ENCODE peak calls at places on chromosomes 13 and 19, in four cellular contexts. Y is H9, I is IMR-90, Q is mesenchymal stem cell. A is an unnamed sample.

GRCh38 chr19:44624840-44625354 is 11.5 kb downstream of the IGSF23 start:
- DNase-seq in Q (no peak), I (no peak), Y (no peak), A (no peak)

GRCh38 chr13:109331898-109332297 is 454.5 kb downstream of the IRS2 start:
- DNase-seq in Y (no peak), I (peak), Q (peak), A (peak)

GRCh38 chr19:2139385-2140192 is 11.8 kb downstream of the AP3D1 start:
- DNase-seq in Q (no peak), Y (no peak), I (no peak), A (no peak)

GRCh38 chr13:49436890-49437289 is 7.0 kb downstream of the CAB39L start:
- DNase-seq in Q (peak), I (peak), Y (no peak), A (no peak)

GRCh38 chr13:44629465-44630183 is 53.5 kb upstream of the TSC22D1 start:
- DNase-seq in Y (no peak), I (peak), Q (no peak), A (no peak)

GRCh38 chr13:113950451-113951245 is 23.2 kb downstream of the C13orf46 start:
- DNase-seq in I (no peak), Q (no peak), Y (no peak), A (no peak)

GRCh38 chr19:30535011-30535410 is 162.8 kb downstream of the ZNF536 start:
- DNase-seq in Q (no peak), Y (no peak), I (no peak), A (peak)

GRCh38 chr13:71218960-71219359 is 648.0 kb downstream of the DACH1 start:
- DNase-seq in Q (no peak), Y (no peak), I (no peak), A (peak)

GRCh38 chr13:99686944-99687382 is 185.7 kb downstream of the TM9SF2 start:
- DNase-seq in Q (no peak), I (no peak), Y (peak), A (peak)

GRCh38 chr19:42201489-42202289 is 15.8 kb downstream of the DEDD2 start:
- DNase-seq in I (no peak), Q (no peak), Y (no peak), A (no peak)

GRCh38 chr13:92913840-92914239 is 312.8 kb upstream of the GPC6 start:
- DNase-seq in Y (no peak), I (no peak), Q (no peak), A (no peak)

GRCh38 chr19:58562126-58563033 is 4.0 kb upstream of the UBE2M start:
- DNase-seq in Q (no peak), Y (peak), I (peak), A (no peak)

GRCh38 chr19:56120371-56121179 is 520 bp downstream of the ZNF787 start:
- DNase-seq in Q (peak), Y (peak), I (peak), A (peak)

GRCh38 chr19:3210347-3211017 is 14.0 kb upstream of the CELF5 start:
- DNase-seq in I (no peak), Q (peak), Y (peak), A (peak)

GRCh38 chr13:94195715-94196114 is 283.8 kb downstream of the DCT start:
- DNase-seq in I (peak), Y (no peak), Q (peak), A (no peak)

GRCh38 chr19:10503002-10503789 is at the start of gene KEAP1:
- DNase-seq in Y (peak), Q (peak), I (no peak), A (peak)

GRCh38 chr19:48878219-48879024 is 6.2 kb downstream of the PPP1R15A start:
- DNase-seq in I (peak), Q (peak), Y (no peak), A (no peak)

GRCh38 chr19:56253737-56254136 is 18.8 kb upstream of the EDDM13 start:
- DNase-seq in Q (peak), I (peak), Y (no peak), A (peak)

GRCh38 chr19:46745030-46745429 is 827 bp upstream of the FKRP start:
- DNase-seq in Q (no peak), I (no peak), Y (no peak), A (no peak)
- H3K4ac ChIP-seq in Q (no peak), I (peak), Y (no peak), A (no peak)

GRCh38 chr19:8390617-8390981 is 439 bp downstream of the RAB11B start:
- DNase-seq in Q (peak), I (peak), Y (peak), A (peak)

GRCh38 chr19:8392017-8392591 is 1.9 kb downstream of the RAB11B start:
- DNase-seq in I (no peak), Y (no peak), Q (peak), A (no peak)

GRCh38 chr19:8393192-8393870 is 3.2 kb downstream of the RAB11B start:
- DNase-seq in Y (no peak), Q (no peak), I (no peak), A (no peak)

GRCh38 chr19:8389891-8390616 is at the start of gene RAB11B:
- DNase-seq in Y (peak), I (peak), Q (peak), A (peak)

DNA sequence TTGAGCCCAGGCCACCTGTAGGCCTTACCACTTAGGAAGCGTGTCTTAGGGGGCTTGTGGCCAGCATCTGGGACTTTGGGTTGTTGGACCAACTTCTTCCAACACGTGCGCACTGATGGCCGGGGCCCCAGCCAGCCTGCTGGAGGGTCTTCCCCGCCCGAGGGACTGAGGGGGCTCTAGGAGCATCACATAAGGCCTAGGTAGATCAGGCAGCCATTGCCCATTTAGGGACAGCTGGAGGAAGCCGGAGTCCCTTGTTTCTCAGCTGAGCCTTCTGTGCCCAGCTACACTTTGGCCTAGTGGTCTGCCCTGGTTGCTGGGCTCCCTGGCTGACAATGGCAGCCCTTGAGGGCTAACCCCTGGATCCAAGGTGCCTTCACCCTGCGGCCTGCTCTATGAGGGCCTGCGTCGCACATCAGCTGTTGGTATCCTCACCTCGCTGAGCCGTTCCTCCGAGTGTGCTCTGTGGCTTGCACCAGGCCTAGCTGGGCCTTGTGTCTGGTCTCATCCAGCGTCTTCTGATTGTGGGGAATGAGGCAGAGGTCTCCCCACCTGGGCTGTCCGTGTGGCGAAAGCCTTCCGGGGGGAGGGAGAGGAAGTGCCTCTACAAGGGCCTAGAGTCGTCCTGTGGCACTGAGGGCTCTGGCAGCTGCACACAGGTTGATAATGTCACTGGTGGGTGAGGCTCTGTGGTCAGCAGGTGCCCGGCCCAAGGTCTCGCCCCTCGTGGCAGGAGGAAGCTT is 1.3 kb downstream of the RAB11B start:
- DNase-seq in Y (peak), Q (no peak), I (no peak), A (no peak)
- H2BK120ac ChIP-seq in Y (no peak), Q (no peak), I (no peak), A (no peak)

DNA sequence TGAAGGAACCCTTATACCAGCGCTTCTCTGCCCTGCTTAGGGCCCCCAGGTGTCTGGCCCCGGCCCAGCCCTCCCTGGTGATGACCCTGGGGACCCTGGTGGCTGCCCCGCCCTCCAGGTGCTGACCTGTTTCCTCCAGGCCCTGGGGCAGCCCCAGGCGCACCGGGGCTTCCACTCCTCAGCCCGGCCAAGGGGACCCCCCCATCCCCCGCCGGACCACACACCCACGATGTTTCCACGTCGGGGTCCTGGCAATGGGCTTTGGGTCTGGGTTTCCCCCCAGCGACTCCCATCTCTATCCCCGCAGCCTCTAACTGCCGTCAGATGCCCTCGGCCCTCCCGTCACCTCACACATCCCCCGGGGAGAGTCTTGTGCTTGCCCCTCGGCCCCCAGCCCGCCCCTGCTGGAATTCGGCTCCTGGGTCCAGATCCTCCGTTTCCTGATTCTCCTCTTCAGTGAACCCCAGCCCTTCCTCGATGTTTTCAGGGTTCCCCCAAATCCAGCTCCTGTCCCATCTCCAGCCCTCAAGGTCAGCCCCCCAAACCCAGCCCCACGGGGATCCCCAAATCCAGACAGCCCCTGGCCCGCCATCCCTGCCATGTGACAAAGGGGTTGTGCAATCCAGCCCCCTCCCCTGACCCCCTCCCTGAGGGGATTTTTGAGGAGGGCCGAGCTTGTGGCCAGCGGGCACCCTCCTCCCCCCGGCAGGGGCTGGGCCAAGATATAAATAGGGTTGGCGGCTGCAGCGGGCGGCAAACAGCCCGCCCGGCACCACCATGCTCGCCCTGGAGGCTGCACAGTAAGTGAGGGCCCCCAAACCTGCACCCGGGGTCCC is at the start of gene SPIB:
- DNase-seq in Q (no peak), Y (peak), I (no peak), A (no peak)
- H3K4ac ChIP-seq in Q (no peak), Y (no peak), I (no peak), A (no peak)

GRCh38 chr13:26758496-26759155 is 2.0 kb downstream of the GPR12 start:
- DNase-seq in I (no peak), Q (no peak), Y (no peak), A (no peak)

GRCh38 chr13:26760835-26761582 is 423 bp upstream of the GPR12 start:
- DNase-seq in I (no peak), Y (no peak), Q (no peak), A (no peak)

GRCh38 chr13:26759156-26759906 is 1.3 kb downstream of the GPR12 start:
- DNase-seq in I (no peak), Y (no peak), Q (no peak), A (no peak)

DNA sequence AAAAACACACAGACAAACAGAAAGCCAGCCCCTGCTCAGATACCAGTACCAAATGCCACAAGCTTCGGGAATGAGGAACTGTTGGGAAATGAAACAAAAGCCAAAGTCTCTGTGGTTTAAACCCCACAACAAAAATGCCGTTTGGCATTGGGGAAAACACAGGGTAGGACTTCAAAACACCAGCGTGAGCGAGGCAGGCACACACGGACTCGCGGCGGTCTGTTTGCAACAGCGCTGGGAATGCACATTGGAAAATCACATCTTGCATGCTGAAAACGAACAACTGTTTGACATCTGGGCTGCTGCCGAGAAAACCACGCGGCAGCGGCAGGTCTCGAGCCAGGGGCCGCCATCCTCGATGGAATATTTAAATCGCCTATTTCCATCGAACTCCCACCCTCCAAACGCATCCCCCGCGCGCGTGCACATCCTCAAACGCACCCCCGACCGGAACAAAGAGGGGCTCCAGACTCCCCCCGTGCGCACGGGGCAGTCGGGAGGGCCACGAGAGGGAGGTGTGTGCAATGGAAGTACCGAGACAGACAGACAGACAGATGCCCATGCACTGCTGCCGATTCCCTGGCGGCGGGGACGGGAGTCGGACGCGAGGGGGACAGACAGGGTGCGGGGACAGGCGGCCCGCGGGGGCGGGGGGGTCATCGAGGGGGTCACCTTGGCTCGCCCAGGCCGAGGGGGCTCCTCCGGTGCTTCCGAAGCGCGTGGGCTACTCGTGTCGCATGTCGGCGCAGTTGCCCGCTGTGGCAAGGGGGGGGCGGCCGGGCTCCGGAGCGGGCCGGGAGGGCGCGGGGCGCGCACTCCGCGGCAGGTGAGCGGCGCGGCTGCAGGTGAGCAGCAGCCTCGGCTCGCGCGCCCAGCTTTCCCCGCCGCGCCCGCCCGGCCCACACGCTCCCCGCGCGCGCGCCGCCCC is at the start of gene GPR12:
- DNase-seq in I (no peak), Y (no peak), Q (no peak), A (no peak)
- H2BK120ac ChIP-seq in I (no peak), Y (no peak), Q (no peak), A (no peak)

DNA sequence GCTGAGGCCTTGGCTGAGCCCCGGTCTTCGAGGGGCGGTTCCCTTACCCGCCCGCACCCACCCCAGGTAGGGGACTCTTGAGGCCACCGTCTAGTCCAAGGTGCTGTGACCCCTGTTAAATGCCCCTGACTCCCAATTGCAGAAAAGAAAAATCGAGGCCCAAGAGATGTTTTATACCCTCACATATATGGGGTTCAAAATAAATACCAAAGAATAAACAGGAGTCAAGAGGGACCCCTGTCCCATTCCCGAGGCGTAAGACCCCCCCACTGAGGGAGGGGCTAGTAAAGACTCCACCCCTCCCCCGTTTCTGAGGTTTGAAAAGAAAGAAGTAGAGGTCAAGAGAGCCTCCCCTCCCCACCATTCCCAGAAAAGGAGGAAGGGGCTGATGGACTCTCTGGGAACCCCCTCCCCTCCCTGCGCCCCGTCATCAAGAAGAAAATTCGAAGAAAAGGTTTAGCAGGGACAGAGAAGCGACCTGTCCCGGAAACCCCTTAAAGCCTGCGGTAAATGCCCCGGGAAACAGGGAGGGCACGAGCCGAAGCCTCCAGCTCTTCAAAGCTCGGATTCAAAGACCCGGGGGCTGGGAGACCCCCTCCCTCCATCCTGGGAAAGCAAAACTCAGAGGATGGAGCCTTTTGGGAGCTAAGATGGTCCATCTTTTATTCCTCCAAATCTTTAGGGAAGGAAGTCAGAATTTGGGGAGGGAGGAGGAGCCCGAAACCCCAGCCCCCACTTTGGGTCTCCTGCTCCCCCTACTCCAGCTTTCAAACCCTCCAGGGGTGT is 745 bp upstream of the RAB3A start:
- DNase-seq in I (no peak), Q (peak), Y (no peak), A (peak)
- H3K4ac ChIP-seq in I (peak), Q (peak), Y (no peak), A (peak)

GRCh38 chr13:80584785-80585184 is 243.9 kb upstream of the SPRY2 start:
- DNase-seq in Y (no peak), I (no peak), Q (no peak), A (no peak)

GRCh38 chr13:80584306-80584705 is 243.4 kb upstream of the SPRY2 start:
- DNase-seq in Q (no peak), Y (no peak), I (no peak), A (no peak)

GRCh38 chr13:80590551-80590950 is 249.6 kb upstream of the SPRY2 start:
- DNase-seq in Y (no peak), Q (no peak), I (no peak), A (no peak)

GRCh38 chr13:80586356-80586755 is 245.4 kb upstream of the SPRY2 start:
- DNase-seq in Q (peak), Y (no peak), I (no peak), A (no peak)

DNA sequence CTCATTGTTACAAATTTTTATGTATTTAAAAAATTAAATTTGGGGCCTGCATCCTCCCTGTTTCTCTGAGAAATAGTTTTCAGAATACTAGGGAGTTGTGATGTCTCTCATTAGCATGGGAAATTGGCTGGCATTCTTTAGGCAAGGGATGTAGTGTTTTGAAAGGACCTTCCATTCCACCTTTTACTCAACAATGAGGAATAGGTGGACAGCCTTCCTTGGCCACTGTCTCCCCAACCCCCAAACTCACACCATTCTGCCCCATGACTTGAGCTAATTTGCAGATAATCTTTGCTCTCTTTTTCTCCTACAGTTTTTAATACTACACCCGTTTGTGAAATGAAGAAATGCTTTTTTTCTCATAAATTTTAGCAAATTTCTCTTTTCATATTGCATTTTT is 244.6 kb upstream of the SPRY2 start:
- DNase-seq in Y (no peak), Q (no peak), I (no peak), A (no peak)
- H2BK120ac ChIP-seq in Y (no peak), Q (no peak), I (no peak), A (no peak)

DNA sequence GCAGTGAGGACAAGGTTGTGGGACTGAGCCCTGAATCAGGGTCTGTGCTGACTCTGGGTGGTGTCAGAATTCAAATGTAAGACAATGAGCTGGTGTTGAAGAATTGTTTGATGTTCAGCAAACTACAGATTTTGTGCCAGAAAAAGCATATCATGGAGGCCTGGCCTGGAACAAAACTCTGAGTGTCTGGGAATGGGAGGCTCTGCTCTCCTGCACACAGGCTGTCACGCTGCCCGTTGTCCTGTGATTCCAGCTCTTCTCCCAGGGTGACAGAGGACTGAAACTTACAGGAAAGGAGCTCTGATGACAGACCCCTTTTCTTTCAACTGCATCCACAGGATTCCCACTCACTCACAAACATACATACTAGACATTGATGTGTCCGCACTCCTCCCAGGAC is 120.1 kb downstream of the ZNF486 start:
- DNase-seq in Y (no peak), Q (no peak), I (no peak), A (no peak)
- H3K4ac ChIP-seq in Y (no peak), Q (no peak), I (no peak), A (no peak)

A was measured in mesendoderm.